ENCODE peak calls at places on chromosomes 11 and 22, in five cellular contexts. A, O, J, Y and X are unnamed samples.

GRCh38 chr11:112270551-112271180 is 10.0 kb upstream of the PLET1 start:
- DNase-seq in J (no peak), Y (no peak), O (no peak), A (no peak), X (peak)

GRCh38 chr11:117009905-117010605 is 88.2 kb downstream of the SIK3 start:
- DNase-seq in J (no peak), Y (no peak), A (no peak), O (no peak), X (no peak)

GRCh38 chr11:35047179-35047578 is 91.8 kb upstream of the CD44 start:
- DNase-seq in A (no peak), Y (no peak), O (no peak), J (no peak), X (no peak)

GRCh38 chr11:43787823-43788222 is 92.8 kb upstream of the ALKBH3 start:
- DNase-seq in J (no peak), A (no peak), Y (no peak), O (no peak), X (no peak)

GRCh38 chr11:47837929-47838328 is 10.2 kb downstream of the NUP160 start:
- DNase-seq in O (no peak), J (no peak), A (no peak), Y (no peak), X (no peak)

GRCh38 chr11:70066136-70066520 is 12.0 kb upstream of the ANO1 start:
- DNase-seq in Y (no peak), O (no peak), J (no peak), A (no peak), X (no peak)

GRCh38 chr11:122105009-122105828 is 10.8 kb downstream of the BLID start:
- DNase-seq in A (peak), J (no peak), Y (peak), O (no peak), X (no peak)

GRCh38 chr22:47032956-47033647 is 270.7 kb downstream of the TBC1D22A start:
- DNase-seq in J (no peak), A (no peak), Y (no peak), O (peak), X (no peak)

GRCh38 chr11:64809781-64810241 is 540 bp downstream of the MEN1 start:
- DNase-seq in O (no peak), J (peak), Y (peak), A (peak), X (peak)

GRCh38 chr22:40960137-40960536 is 9.0 kb downstream of the RBX1 start:
- DNase-seq in Y (no peak), J (no peak), A (no peak), O (no peak), X (no peak)

GRCh38 chr22:31474743-31475142 is 14.9 kb downstream of the EIF4ENIF1 start:
- DNase-seq in O (no peak), J (no peak), Y (peak), A (no peak), X (no peak)

GRCh38 chr11:34126959-34127848 is 21.8 kb downstream of the NAT10 start:
- DNase-seq in O (no peak), A (no peak), Y (peak), J (no peak), X (no peak)

GRCh38 chr11:102932678-102933077 is 22.9 kb downstream of the MMP13 start:
- DNase-seq in Y (no peak), A (no peak), O (no peak), J (no peak), X (no peak)

GRCh38 chr22:25069758-25070461 is 117.4 kb downstream of the KIAA1671 start:
- DNase-seq in A (no peak), Y (no peak), O (peak), J (peak), X (no peak)

GRCh38 chr22:32204856-32205722 is at the start of gene RFPL2:
- DNase-seq in A (peak), Y (peak), O (peak), J (no peak), X (peak)

GRCh38 chr11:134438533-134438932 is 26.5 kb upstream of the B3GAT1 start:
- DNase-seq in J (no peak), O (no peak), A (no peak), Y (no peak), X (peak)

GRCh38 chr11:36431429-36432092 is 78.5 kb downstream of the TRAF6 start:
- DNase-seq in O (no peak), J (no peak), A (peak), Y (peak), X (peak)

GRCh38 chr22:23285236-23285635 is 104.9 kb downstream of the BCR start:
- DNase-seq in O (no peak), Y (no peak), J (no peak), A (no peak), X (no peak)

GRCh38 chr11:126477526-126478275 is 122.2 kb downstream of the ST3GAL4 start:
- DNase-seq in J (no peak), Y (no peak), O (no peak), A (no peak), X (no peak)

GRCh38 chr11:17498058-17498457 is 21.4 kb upstream of the ABCC8 start:
- DNase-seq in A (no peak), Y (no peak), O (no peak), J (no peak), X (peak)